ENCODE peak calls at places on chromosomes 13 and 19, in ten cellular contexts. O, Z, J, H, K, P, N, Y, F and X are unnamed samples.

GRCh38 chr13:43167058-43167457 is 143.7 kb downstream of the DNAJC15 start:
- DNase-seq in P (no peak), Z (no peak), N (no peak), Y (no peak), O (no peak), H (no peak), J (no peak), F (no peak), K (no peak), X (no peak)

GRCh38 chr19:15425321-15425950 is 6.6 kb upstream of the AKAP8L start:
- DNase-seq in J (no peak), O (no peak), Z (no peak), Y (no peak), K (no peak), N (no peak), H (no peak), P (no peak), F (no peak), X (no peak)

GRCh38 chr13:44713793-44714469 is 137.8 kb upstream of the TSC22D1 start:
- DNase-seq in O (no peak), Y (no peak), H (no peak), P (no peak), N (no peak), J (no peak), K (peak; percentile 88), Z (no peak), F (no peak), X (no peak)

GRCh38 chr13:31122544-31123260 is 39.0 kb downstream of the HSPH1 start:
- DNase-seq in F (no peak), K (no peak), O (no peak), P (no peak), H (no peak), J (no peak), N (no peak), Z (no peak), Y (no peak), X (no peak)

GRCh38 chr13:89490661-89491060 is 1819.5 kb downstream of the SLITRK5 start:
- DNase-seq in H (no peak), K (no peak), P (no peak), J (no peak), F (no peak), Z (no peak), Y (no peak), N (no peak), O (no peak), X (no peak)

GRCh38 chr19:11378319-11379189 is 4.1 kb downstream of the SWSAP1 start:
- DNase-seq in Z (peak; percentile 40), J (peak; percentile 56), O (no peak), Y (peak; percentile 48), F (peak; percentile 77), H (no peak), P (peak; percentile 24), N (no peak), K (peak; percentile 89), X (peak; percentile 74)

GRCh38 chr19:3433805-3434540 is 46.4 kb downstream of the SMIM24 start:
- DNase-seq in K (no peak), F (no peak), H (no peak), O (no peak), Y (no peak), Z (no peak), J (no peak), P (no peak), N (no peak), X (no peak)

GRCh38 chr13:35157143-35157755 is 215.2 kb downstream of the NBEA start:
- DNase-seq in K (peak; percentile 38), J (no peak), P (peak; percentile 49), F (peak; percentile 49), O (no peak), Z (peak; percentile 54), N (no peak), Y (peak; percentile 59), H (no peak), X (peak; percentile 14)

GRCh38 chr13:48505597-48506091 is 27.2 kb downstream of the RCBTB2 start:
- DNase-seq in P (no peak), J (no peak), F (no peak), Y (peak; percentile 88), N (no peak), H (no peak), K (no peak), O (no peak), Z (no peak), X (no peak)

GRCh38 chr19:21482863-21483276 is 22.5 kb upstream of the ZNF429 start:
- DNase-seq in N (no peak), K (no peak), O (peak; percentile 73), F (peak; percentile 55), Z (no peak), P (peak; percentile 73), H (no peak), J (peak; percentile 68), Y (peak; percentile 44), X (peak; percentile 40)

GRCh38 chr13:64083811-64084210 is 2668.2 kb upstream of the PCDH20 start:
- DNase-seq in O (no peak), P (no peak), N (no peak), J (no peak), K (no peak), H (no peak), Z (no peak), Y (no peak), F (no peak), X (no peak)

GRCh38 chr19:5131866-5132561 is 163.1 kb downstream of the KDM4B start:
- DNase-seq in N (no peak), K (peak; percentile 31), P (peak; percentile 61), O (no peak), H (no peak), Z (no peak), J (no peak), Y (peak; percentile 57), F (no peak), X (no peak)

GRCh38 chr13:91346848-91347211 is 657 bp upstream of the MIR17HG start:
- DNase-seq in P (peak; percentile 17), O (peak; percentile 52), Y (peak; percentile 97), J (no peak), N (no peak), Z (peak; percentile 42), K (no peak), F (peak; percentile 45), H (no peak), X (no peak)

GRCh38 chr19:51259348-51260245 is 8.7 kb downstream of the SIGLECL1 start:
- DNase-seq in P (peak; percentile 66), N (no peak), H (no peak), O (peak; percentile 37), K (peak; percentile 46), J (no peak), Y (peak; percentile 37), Z (peak; percentile 18), F (peak; percentile 27), X (no peak)

GRCh38 chr13:23986619-23987018 is 89.3 kb upstream of the C1QTNF9B start:
- DNase-seq in K (no peak), P (no peak), F (no peak), N (no peak), H (no peak), Y (no peak), J (no peak), O (no peak), Z (no peak), X (no peak)

GRCh38 chr19:37519890-37520289 is 13.2 kb downstream of the ZNF793 start:
- DNase-seq in K (peak; percentile 16), Z (no peak), Y (no peak), H (no peak), F (no peak), P (no peak), O (no peak), N (no peak), J (no peak), X (no peak)

GRCh38 chr13:89057274-89057673 is 1386.1 kb downstream of the SLITRK5 start:
- DNase-seq in Y (no peak), H (no peak), P (no peak), N (no peak), Z (no peak), J (no peak), K (no peak), F (no peak), O (no peak), X (no peak)

GRCh38 chr19:49387936-49388372 is at the start of gene KASH5:
- DNase-seq in Z (peak; percentile 31), N (peak; percentile 53), H (no peak), J (peak; percentile 86), K (peak; percentile 87), O (peak; percentile 91), P (peak; percentile 48), F (no peak), Y (peak; percentile 98), X (no peak)

GRCh38 chr19:6452223-6452614 is 7.4 kb downstream of the SLC25A23 start:
- DNase-seq in F (no peak), K (no peak), H (no peak), P (no peak), J (no peak), N (no peak), O (no peak), Z (no peak), Y (no peak), X (no peak)

GRCh38 chr13:93298741-93299140 is 72.1 kb downstream of the GPC6 start:
- DNase-seq in Z (no peak), N (no peak), K (no peak), H (no peak), J (no peak), O (no peak), F (no peak), Y (no peak), P (no peak), X (no peak)

GRCh38 chr13:34913040-34913439 is 29.0 kb upstream of the NBEA start:
- DNase-seq in N (no peak), O (no peak), K (no peak), Z (no peak), H (no peak), J (no peak), Y (no peak), P (peak; percentile 68), F (peak; percentile 65), X (no peak)

GRCh38 chr19:55106591-55106990 is 10.8 kb downstream of the PPP1R12C start:
- DNase-seq in Y (no peak), O (no peak), N (no peak), H (no peak), J (no peak), P (no peak), K (no peak), F (no peak), Z (no peak), X (no peak)

GRCh38 chr13:86870388-86870966 is 800.7 kb upstream of the SLITRK5 start:
- DNase-seq in P (no peak), Z (no peak), N (no peak), Y (peak; percentile 37), H (no peak), O (no peak), K (no peak), F (peak; percentile 22), J (no peak), X (no peak)

GRCh38 chr13:110047511-110047910 is 259.4 kb downstream of the COL4A1 start:
- DNase-seq in P (peak; percentile 64), O (no peak), N (no peak), K (no peak), F (peak; percentile 42), J (peak; percentile 58), Z (no peak), H (no peak), Y (no peak), X (no peak)

GRCh38 chr19:2055871-2056809 is 5.1 kb upstream of the MKNK2 start:
- DNase-seq in O (no peak), P (no peak), H (no peak), K (no peak), F (no peak), N (no peak), Y (peak; percentile 57), Z (peak; percentile 25), J (peak; percentile 56), X (no peak)

GRCh38 chr19:14728595-14728994 is 38.7 kb downstream of the ZNF333 start:
- DNase-seq in Y (no peak), O (no peak), N (no peak), K (no peak), P (no peak), J (no peak), F (no peak), Z (no peak), H (no peak), X (no peak)

GRCh38 chr19:48925240-48925843 is 8.2 kb upstream of the DHDH start:
- DNase-seq in Z (no peak), F (no peak), Y (no peak), H (no peak), O (no peak), N (no peak), J (no peak), K (peak; percentile 68), P (no peak), X (no peak)

GRCh38 chr19:47190167-47190727 is 40.8 kb downstream of the BBC3 start:
- DNase-seq in J (peak; percentile 35), K (peak; percentile 14), P (no peak), N (peak; percentile 18), H (no peak), F (peak; percentile 41), Y (no peak), Z (no peak), O (peak; percentile 71), X (no peak)